ENCODE peak calls at places on chromosomes 5 and 9, in seven cellular contexts. E is H1; M is CD8-positive, alpha-beta T cell; D is vagina; O is effector memory CD4-positive, alpha-beta T cell; L is DND-41; A is IMR-90. Y is an unnamed sample.

GRCh38 chr5:91280062-91280941 is 102.8 kb downstream of the ARRDC3 start:
- DNase-seq in L (peak), A (peak), O (peak), D (no peak), E (peak), M (peak), Y (peak)

GRCh38 chr5:124678478-124678877 is 68.0 kb downstream of the ZNF608 start:
- DNase-seq in O (no peak), D (no peak), E (no peak), A (no peak), M (no peak), L (no peak), Y (no peak)

GRCh38 chr5:135240781-135241360 is 158.2 kb downstream of the MACROH2A1 start:
- DNase-seq in O (no peak), L (no peak), D (peak), E (peak), M (no peak), A (no peak), Y (no peak)

GRCh38 chr5:80192507-80193241 is 63.2 kb downstream of the SERINC5 start:
- DNase-seq in D (no peak), A (peak), O (no peak), E (no peak), M (no peak), L (no peak), Y (no peak)

GRCh38 chr9:120486347-120486746 is 93.6 kb downstream of the CDK5RAP2 start:
- DNase-seq in A (no peak), D (no peak), O (no peak), M (no peak), L (no peak), E (no peak), Y (no peak)

GRCh38 chr5:110288766-110289165 is 437.7 kb downstream of the TMEM232 start:
- DNase-seq in L (peak), O (no peak), M (no peak), E (no peak), D (no peak), A (no peak), Y (no peak)

GRCh38 chr5:172085738-172086137 is 79.3 kb upstream of the FBXW11 start:
- DNase-seq in L (no peak), A (no peak), D (no peak), E (no peak), M (no peak), O (no peak), Y (no peak)

GRCh38 chr5:74282495-74282894 is 358.0 kb downstream of the ENC1 start:
- DNase-seq in D (no peak), A (no peak), E (no peak), L (no peak), O (no peak), M (no peak), Y (no peak)

GRCh38 chr5:72013741-72014703 is 93.3 kb upstream of the MAP1B start:
- DNase-seq in D (no peak), E (no peak), L (no peak), O (no peak), M (no peak), A (peak), Y (no peak)

GRCh38 chr5:65262590-65263189 is 219.0 kb downstream of the ADAMTS6 start:
- DNase-seq in L (no peak), D (no peak), M (no peak), E (no peak), A (peak), O (no peak), Y (no peak)

GRCh38 chr9:134966697-134967546 is 49.2 kb upstream of the FCN1 start:
- DNase-seq in M (no peak), L (no peak), E (no peak), O (no peak), A (no peak), D (no peak), Y (no peak)

GRCh38 chr5:170151105-170151831 is 45.6 kb downstream of the FOXI1 start:
- DNase-seq in E (peak), L (no peak), D (peak), A (peak), O (no peak), M (no peak), Y (no peak)

GRCh38 chr9:132494857-132495256 is 84.8 kb downstream of the CFAP77 start:
- DNase-seq in L (no peak), M (no peak), D (no peak), A (no peak), O (no peak), E (no peak), Y (no peak)

GRCh38 chr5:7242118-7242517 is 153.8 kb upstream of the ADCY2 start:
- DNase-seq in L (no peak), A (no peak), O (no peak), D (no peak), M (no peak), E (no peak), Y (no peak)

GRCh38 chr5:20610650-20611049 is 622.6 kb upstream of the CDH18 start:
- DNase-seq in E (no peak), D (no peak), L (no peak), O (no peak), M (no peak), A (no peak), Y (no peak)

GRCh38 chr5:150497274-150497988 is 10.5 kb upstream of the NDST1 start:
- DNase-seq in M (no peak), A (peak), O (no peak), E (no peak), L (no peak), D (no peak), Y (peak)

GRCh38 chr9:6959275-6960000 is 201.7 kb downstream of the KDM4C start:
- DNase-seq in M (no peak), D (no peak), L (no peak), A (no peak), O (no peak), E (no peak), Y (no peak)

GRCh38 chr9:15513335-15513734 is 2.6 kb upstream of the PSIP1 start:
- DNase-seq in L (no peak), M (no peak), O (no peak), D (no peak), A (no peak), E (peak), Y (no peak)

GRCh38 chr5:118906932-118907331 is 81.4 kb downstream of the DTWD2 start:
- DNase-seq in M (no peak), O (no peak), A (no peak), E (no peak), L (no peak), D (no peak), Y (no peak)

GRCh38 chr5:141761-142160 is 49.5 kb upstream of the LRRC14B start:
- DNase-seq in O (no peak), M (no peak), E (no peak), D (no peak), A (no peak), L (no peak), Y (no peak)

GRCh38 chr9:75930766-75931311 is 40.4 kb downstream of the PCSK5 start:
- DNase-seq in O (no peak), M (no peak), E (no peak), D (no peak), L (no peak), A (no peak), Y (no peak)

GRCh38 chr9:134058716-134059115 is 9.1 kb downstream of the BRD3 start:
- DNase-seq in D (no peak), A (peak), M (no peak), O (no peak), L (no peak), E (peak), Y (no peak)

GRCh38 chr5:111790295-111790694 is 33.3 kb upstream of the NREP start:
- DNase-seq in D (no peak), L (no peak), E (no peak), A (no peak), O (no peak), M (no peak), Y (no peak)

GRCh38 chr5:2000591-2000990 is 117.9 kb upstream of the IRX4 start:
- DNase-seq in D (peak), M (no peak), L (no peak), A (no peak), E (no peak), O (no peak), Y (no peak)

GRCh38 chr5:154753792-154754191 is 1.4 kb upstream of the LARP1 start:
- DNase-seq in M (no peak), E (no peak), O (no peak), A (peak), D (no peak), L (no peak), Y (no peak)

GRCh38 chr5:926416-927171 is 33.9 kb downstream of the TRIP13 start:
- DNase-seq in A (no peak), L (no peak), O (no peak), E (peak), M (no peak), D (peak), Y (no peak)

GRCh38 chr5:14406554-14406849 is 175.1 kb upstream of the OTULINL start:
- DNase-seq in E (no peak), A (peak), L (no peak), M (no peak), O (no peak), D (no peak), Y (no peak)

GRCh38 chr5:81202652-81203051 is 30.5 kb upstream of the CKMT2 start:
- DNase-seq in E (no peak), A (peak), L (no peak), D (no peak), M (no peak), O (no peak), Y (no peak)

GRCh38 chr5:175778951-175779475 is 92.4 kb upstream of the CPLX2 start:
- DNase-seq in M (no peak), O (no peak), E (no peak), A (no peak), L (no peak), D (no peak), Y (no peak)

GRCh38 chr5:83472508-83473343 is 1.2 kb downstream of the VCAN start:
- DNase-seq in O (no peak), L (no peak), D (no peak), E (peak), A (no peak), M (no peak), Y (no peak)

GRCh38 chr5:556909-557441 is 32.7 kb upstream of the SLC9A3 start:
- DNase-seq in L (no peak), A (no peak), D (no peak), O (no peak), M (no peak), E (no peak), Y (no peak)

GRCh38 chr5:64690417-64691151 is at the start of gene SHISAL2B:
- DNase-seq in M (no peak), A (no peak), L (no peak), D (no peak), E (peak), O (no peak), Y (no peak)

GRCh38 chr9:15235658-15236057 is 71.4 kb downstream of the TTC39B start:
- DNase-seq in D (no peak), O (no peak), M (no peak), E (no peak), A (no peak), L (no peak), Y (no peak)

GRCh38 chr5:68387107-68387506 is 171.6 kb downstream of the PIK3R1 start:
- DNase-seq in E (no peak), D (no peak), O (no peak), L (no peak), A (no peak), M (no peak), Y (no peak)

GRCh38 chr5:68383888-68384310 is 168.3 kb downstream of the PIK3R1 start:
- DNase-seq in E (no peak), D (no peak), O (no peak), A (no peak), M (no peak), L (no peak), Y (no peak)

GRCh38 chr5:68382640-68383039 is 167.1 kb downstream of the PIK3R1 start:
- DNase-seq in M (no peak), O (no peak), D (no peak), L (no peak), A (peak), E (no peak), Y (no peak)

GRCh38 chr5:68381909-68382308 is 166.4 kb downstream of the PIK3R1 start:
- DNase-seq in D (no peak), M (no peak), L (no peak), A (no peak), E (no peak), O (no peak), Y (no peak)

DNA sequence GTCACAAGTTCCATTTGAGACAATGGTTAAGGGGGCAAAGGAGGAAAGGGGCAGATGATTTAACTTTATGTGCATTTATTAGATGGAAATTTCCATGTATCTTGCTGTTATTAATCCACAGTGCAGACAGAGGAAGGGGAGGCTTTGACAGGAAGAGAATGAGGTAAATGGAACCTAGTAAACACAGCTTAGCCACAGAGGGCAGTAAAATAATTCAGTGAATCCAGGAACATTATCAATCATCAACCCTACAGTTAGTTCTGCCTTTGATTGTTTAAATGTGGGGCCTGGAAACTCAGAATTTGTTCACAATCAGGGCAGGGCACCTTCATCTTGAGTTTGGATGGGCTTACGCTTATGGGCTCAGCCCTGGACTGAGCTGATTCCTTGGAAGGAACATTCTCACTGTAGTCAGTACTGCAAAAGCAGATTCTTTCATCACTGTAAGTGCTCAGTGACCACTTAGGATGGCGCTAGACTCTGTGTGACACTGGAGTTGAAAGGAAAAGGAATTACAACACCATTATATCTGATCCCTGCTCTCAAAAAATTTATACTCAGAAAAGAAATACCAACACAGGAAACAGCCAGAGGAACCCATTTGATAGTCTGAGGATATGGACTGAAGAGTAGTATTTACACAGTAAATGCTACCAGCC is 169.5 kb downstream of the PIK3R1 start:
- DNase-seq in A (no peak), O (no peak), L (no peak), E (no peak), M (no peak), D (no peak), Y (no peak)
- H3K27ac ChIP-seq in A (no peak), O (no peak), L (no peak), E (no peak), M (no peak), D (no peak), Y (no peak)

GRCh38 chr9:70609542-70610286 is 195.3 kb upstream of the KLF9 start:
- DNase-seq in L (no peak), D (no peak), E (no peak), O (no peak), M (no peak), A (peak), Y (no peak)
- H3K27ac ChIP-seq in L (no peak), D (no peak), E (no peak), O (no peak), M (no peak), A (peak), Y (no peak)

GRCh38 chr9:22954964-22955363 is 508.3 kb downstream of the DMRTA1 start:
- DNase-seq in O (no peak), D (no peak), E (no peak), M (no peak), A (no peak), L (no peak), Y (no peak)
- H3K27ac ChIP-seq in O (no peak), D (no peak), E (no peak), M (no peak), A (no peak), L (no peak), Y (no peak)

GRCh38 chr5:132776077-132776931 is 735 bp downstream of the SEPTIN8 start:
- DNase-seq in M (no peak), O (no peak), L (peak), D (no peak), E (peak), A (no peak), Y (no peak)

GRCh38 chr5:132775439-132776076 is 1.5 kb downstream of the SEPTIN8 start:
- DNase-seq in E (no peak), A (no peak), O (no peak), D (no peak), L (no peak), M (no peak), Y (no peak)

GRCh38 chr5:132777209-132778069 is at the start of gene SEPTIN8:
- DNase-seq in O (peak), L (peak), E (peak), A (no peak), M (peak), D (no peak), Y (no peak)

GRCh38 chr5:132778129-132778528 is 1.1 kb upstream of the SEPTIN8 start:
- DNase-seq in A (no peak), M (no peak), E (no peak), L (no peak), D (no peak), O (no peak), Y (no peak)

DNA sequence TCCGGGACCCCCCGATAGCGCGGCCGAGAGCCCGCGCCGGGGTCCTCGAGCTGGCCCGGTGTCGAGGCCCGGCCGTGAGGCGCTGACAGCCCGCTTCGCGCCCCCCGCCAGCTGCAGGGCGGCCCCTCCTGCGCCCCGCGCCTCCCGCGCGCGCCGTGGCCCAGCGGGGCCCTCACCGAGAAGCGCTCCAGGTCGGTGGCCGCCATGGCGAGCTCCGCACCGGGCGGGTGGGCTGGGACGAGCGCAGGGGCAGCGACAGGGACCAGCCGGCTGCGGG is 169 bp downstream of the SEPTIN8 start:
- DNase-seq in L (no peak), A (no peak), O (no peak), E (peak), M (no peak), D (no peak), Y (no peak)
- H3K27ac ChIP-seq in L (peak), A (peak), O (no peak), E (no peak), M (no peak), D (peak), Y (peak)

Y was measured in substantia nigra.